ENCODE peak calls at places on chromosome 13, in seven cellular contexts. M is neural progenitor cell, N is SK-N-SH, E is ascending aorta, K is HCT116, R is neuronal stem cell, T is lower leg skin. Y is an unnamed sample.

GRCh38 chr13:23794267-23795161 is 94.7 kb downstream of the MIPEP start:
- DNase-seq in N (no peak), K (no peak), R (no peak), E (no peak), M (no peak), T (no peak), Y (peak)

GRCh38 chr13:59319276-59319675 is 844.5 kb downstream of the DIAPH3 start:
- DNase-seq in M (no peak), R (no peak), T (no peak), N (no peak), E (no peak), K (no peak), Y (no peak)

GRCh38 chr13:41561179-41561578 is 103.8 kb downstream of the RGCC start:
- DNase-seq in K (no peak), M (no peak), E (no peak), N (no peak), T (no peak), R (no peak), Y (no peak)

GRCh38 chr13:113117335-113117872 is 5.2 kb upstream of the F10 start:
- DNase-seq in R (no peak), E (no peak), T (no peak), K (no peak), M (no peak), N (no peak), Y (no peak)

GRCh38 chr13:63288576-63288975 is 1872.9 kb upstream of the PCDH20 start:
- DNase-seq in R (no peak), N (no peak), E (no peak), M (no peak), T (no peak), K (no peak), Y (no peak)

GRCh38 chr13:99403458-99403971 is 96.3 kb upstream of the GPR183 start:
- DNase-seq in R (no peak), T (no peak), N (no peak), K (no peak), E (no peak), M (no peak), Y (no peak)

GRCh38 chr13:51453959-51454703 is 1.3 kb upstream of the INTS6 start:
- DNase-seq in K (no peak), N (peak), E (no peak), M (peak), R (peak), T (peak), Y (peak)

GRCh38 chr13:94553766-94554165 is 42.2 kb downstream of the TGDS start:
- DNase-seq in M (no peak), N (no peak), T (no peak), R (no peak), K (no peak), E (no peak), Y (peak)

GRCh38 chr13:105991131-105991530 is 544.3 kb downstream of the EFNB2 start:
- DNase-seq in N (no peak), T (no peak), K (no peak), E (no peak), M (no peak), R (no peak), Y (no peak)

GRCh38 chr13:113044431-113045114 is 61.0 kb upstream of the F7 start:
- DNase-seq in N (no peak), T (no peak), E (no peak), K (no peak), R (no peak), M (no peak), Y (no peak)

GRCh38 chr13:109652536-109652935 is 133.8 kb downstream of the IRS2 start:
- DNase-seq in T (no peak), K (no peak), E (no peak), R (no peak), N (no peak), M (no peak), Y (no peak)
- H3K4me3 ChIP-seq in T (no peak), K (no peak), E (no peak), R (no peak), N (no peak), M (no peak), Y (no peak)

DNA sequence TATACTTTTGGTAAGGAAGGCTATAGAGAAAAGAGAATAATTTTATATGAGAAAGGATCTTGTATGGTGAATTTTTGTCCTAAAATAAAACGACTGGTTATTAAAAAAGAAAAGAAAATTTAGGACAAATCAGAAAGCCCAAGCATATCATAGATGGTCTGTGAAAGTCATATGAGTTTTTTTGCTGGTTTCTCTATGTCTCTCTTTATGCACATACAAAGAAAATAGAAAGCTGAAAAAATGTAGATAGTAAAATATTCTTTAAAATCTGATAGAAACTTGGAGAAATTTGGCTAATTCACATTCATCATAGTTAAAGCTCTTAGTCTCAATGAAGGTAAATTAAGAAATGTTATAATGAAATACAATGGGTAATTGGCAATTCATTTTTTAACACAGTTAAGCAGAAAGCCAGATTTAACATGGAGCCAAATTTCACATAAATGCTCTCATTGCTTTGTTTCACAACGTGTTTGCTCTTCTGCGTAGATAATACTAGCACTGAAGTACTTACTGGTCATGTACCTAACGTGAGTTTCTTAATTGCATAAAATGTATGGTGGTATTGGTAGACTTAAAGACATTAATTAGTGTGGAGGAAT is 621.5 kb upstream of the ATXN8OS start:
- DNase-seq in K (no peak), M (no peak), N (no peak), T (no peak), E (no peak), R (no peak), Y (no peak)
- H3K4me3 ChIP-seq in K (no peak), M (no peak), N (no peak), T (no peak), E (no peak), R (no peak), Y (no peak)

GRCh38 chr13:111650626-111651025 is 330.2 kb downstream of the TEX29 start:
- DNase-seq in K (no peak), T (no peak), R (no peak), N (no peak), E (no peak), M (no peak), Y (no peak)
- H3K4me3 ChIP-seq in K (no peak), T (no peak), R (no peak), N (no peak), E (no peak), M (no peak), Y (no peak)

GRCh38 chr13:34162545-34162936 is 344.6 kb downstream of the RFC3 start:
- DNase-seq in K (no peak), M (no peak), E (no peak), T (no peak), N (no peak), R (no peak), Y (no peak)
- H3K4me3 ChIP-seq in K (no peak), M (no peak), E (peak), T (no peak), N (no peak), R (no peak), Y (no peak)

DNA sequence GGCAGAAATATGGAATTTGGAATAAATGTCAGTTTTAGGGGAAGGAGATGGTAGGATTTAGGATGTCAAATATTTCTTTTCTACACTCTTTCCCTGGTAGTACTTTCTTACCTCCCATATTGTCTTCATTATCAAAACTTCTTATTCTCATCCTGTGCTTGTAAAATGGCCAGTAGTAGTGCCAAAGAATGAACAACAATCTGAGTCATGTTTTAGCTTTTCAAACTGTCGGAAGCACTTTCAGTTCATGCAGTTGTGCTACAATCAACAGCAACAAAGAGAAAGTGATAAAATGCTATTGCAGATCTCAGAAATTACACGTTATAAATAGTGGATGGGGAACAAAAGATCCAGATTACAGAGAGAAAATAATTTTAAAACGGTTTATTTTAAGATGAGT is 193.7 kb upstream of the RXFP2 start:
- DNase-seq in N (no peak), R (no peak), M (no peak), K (no peak), E (no peak), T (no peak), Y (no peak)
- H3K4me3 ChIP-seq in N (peak), R (no peak), M (no peak), K (no peak), E (no peak), T (no peak), Y (no peak)

Y was measured in PC-9.